ENCODE peak calls at places on chromosome 7, in ten cellular contexts. G is pancreas; A is mesendoderm; B is uterus; K is Peyer's patch; P is CD4-positive, alpha-beta memory T cell; S is brain microvascular endothelial cell; L is fibroblast of lung; I is adrenal gland; Q is breast epithelium. N is an unnamed sample.

GRCh38 chr7:157673573-157673972 is 336.8 kb downstream of the DNAJB6 start:
- DNase-seq in L (no peak), S (no peak), B (no peak), Q (no peak), I (no peak), P (no peak), G (no peak), K (peak), A (no peak), N (peak)

GRCh38 chr7:32761451-32762320 is 129.9 kb downstream of the KBTBD2 start:
- DNase-seq in I (no peak), P (no peak), Q (no peak), A (peak), L (no peak), B (no peak), K (no peak), S (no peak), G (no peak), N (peak)

GRCh38 chr7:134547738-134548054 is 1.2 kb upstream of the AKR1B15 start:
- DNase-seq in Q (peak), B (peak), G (peak), A (peak), P (no peak), I (peak), L (peak), S (peak), K (peak), N (no peak)

GRCh38 chr7:106621393-106622132 is 39.4 kb downstream of the CCDC71L start:
- DNase-seq in P (no peak), B (no peak), I (no peak), K (no peak), S (no peak), A (no peak), G (no peak), L (no peak), Q (no peak), N (no peak)

GRCh38 chr7:50473531-50473930 is 23.4 kb upstream of the FIGNL1 start:
- DNase-seq in L (no peak), A (no peak), G (no peak), B (no peak), K (no peak), I (no peak), S (no peak), Q (no peak), P (no peak), N (no peak)

GRCh38 chr7:21507627-21508343 is 35.1 kb upstream of the DNAH11 start:
- DNase-seq in L (peak), S (peak), K (peak), P (peak), Q (no peak), B (no peak), I (peak), A (peak), G (peak), N (peak)

GRCh38 chr7:155728116-155728515 is 83.7 kb downstream of the RBM33 start:
- DNase-seq in P (no peak), A (no peak), L (no peak), B (no peak), I (no peak), S (no peak), K (no peak), Q (no peak), G (peak), N (no peak)

GRCh38 chr7:149559711-149560110 is 62.1 kb upstream of the ZNF746 start:
- DNase-seq in S (peak), A (no peak), P (no peak), B (no peak), K (no peak), I (no peak), G (no peak), L (peak), Q (no peak), N (no peak)

GRCh38 chr7:116630932-116631449 is 41.0 kb upstream of the MET start:
- DNase-seq in A (peak), P (no peak), I (peak), S (peak), G (peak), K (peak), B (no peak), L (peak), Q (peak), N (peak)

GRCh38 chr7:149427096-149427680 is 33.7 kb downstream of the ZNF777 start:
- DNase-seq in K (no peak), S (no peak), A (peak), G (no peak), P (no peak), I (peak), Q (no peak), B (no peak), L (no peak), N (no peak)

GRCh38 chr7:56537477-56537876 is 421.3 kb upstream of the NUPR2 start:
- DNase-seq in K (no peak), L (no peak), S (no peak), B (no peak), Q (no peak), I (no peak), P (no peak), A (no peak), G (no peak), N (no peak)

GRCh38 chr7:74272305-74273038 is 16.7 kb upstream of the CLIP2 start:
- DNase-seq in L (peak), S (peak), I (peak), G (peak), P (no peak), B (peak), Q (no peak), K (peak), A (peak), N (peak)

GRCh38 chr7:156881676-156882075 is 11.3 kb downstream of the LMBR1 start:
- DNase-seq in B (no peak), P (no peak), A (no peak), Q (no peak), S (no peak), G (no peak), I (no peak), L (no peak), K (no peak), N (no peak)

GRCh38 chr7:40694041-40694809 is 559.4 kb downstream of the SUGCT start:
- DNase-seq in Q (no peak), L (no peak), B (no peak), K (no peak), P (no peak), G (no peak), I (no peak), A (no peak), S (no peak), N (no peak)

GRCh38 chr7:27031289-27032172 is 64.3 kb downstream of the HOXA1 start:
- DNase-seq in P (peak), S (peak), K (no peak), Q (no peak), I (no peak), G (no peak), A (no peak), B (no peak), L (peak), N (no peak)

GRCh38 chr7:23811540-23811939 is 101.5 kb downstream of the STK31 start:
- DNase-seq in Q (no peak), P (no peak), B (no peak), I (no peak), A (peak), K (no peak), L (no peak), S (no peak), G (no peak), N (no peak)

GRCh38 chr7:17599733-17600685 is 301.6 kb downstream of the AHR start:
- DNase-seq in I (no peak), K (no peak), B (no peak), A (no peak), S (peak), G (no peak), P (no peak), L (peak), Q (no peak), N (no peak)

GRCh38 chr7:95861041-95861440 is 88.7 kb downstream of the DYNC1I1 start:
- DNase-seq in K (no peak), I (no peak), G (no peak), P (no peak), L (no peak), A (no peak), B (no peak), S (no peak), Q (no peak), N (no peak)

GRCh38 chr7:131501422-131501821 is 55.0 kb downstream of the PODXL start:
- DNase-seq in Q (no peak), L (peak), G (no peak), B (no peak), S (peak), K (no peak), P (peak), A (no peak), I (no peak), N (no peak)

GRCh38 chr7:25775999-25776736 is 375.8 kb upstream of the NFE2L3 start:
- DNase-seq in P (no peak), I (no peak), B (no peak), K (no peak), G (no peak), S (no peak), Q (no peak), A (no peak), L (no peak), N (no peak)

GRCh38 chr7:157389951-157390730 is 53.3 kb downstream of the DNAJB6 start:
- DNase-seq in I (no peak), L (peak), B (no peak), K (peak), Q (no peak), G (no peak), A (no peak), P (peak), S (peak), N (no peak)

GRCh38 chr7:33821970-33822369 is 83.4 kb upstream of the BMPER start:
- DNase-seq in S (no peak), P (no peak), L (no peak), I (no peak), B (no peak), G (no peak), A (no peak), K (no peak), Q (no peak), N (no peak)

GRCh38 chr7:101819913-101820522 is 2.6 kb downstream of the CUX1 start:
- DNase-seq in A (no peak), G (no peak), L (no peak), K (no peak), S (no peak), Q (no peak), P (no peak), I (no peak), B (no peak), N (no peak)

GRCh38 chr7:127474457-127474856 is 81.9 kb upstream of the ZNF800 start:
- DNase-seq in P (no peak), G (no peak), A (peak), K (no peak), I (no peak), L (no peak), Q (no peak), B (no peak), S (no peak), N (no peak)

GRCh38 chr7:7554647-7555575 is 11.8 kb upstream of the MIOS start:
- DNase-seq in A (no peak), K (no peak), B (no peak), L (no peak), P (no peak), I (no peak), G (no peak), S (no peak), Q (no peak), N (no peak)

GRCh38 chr7:47044620-47045019 is 537.3 kb downstream of the TNS3 start:
- DNase-seq in B (no peak), S (no peak), A (no peak), I (no peak), L (no peak), Q (no peak), G (no peak), K (no peak), P (no peak), N (no peak)
- H3K27ac ChIP-seq in B (no peak), S (no peak), A (no peak), I (no peak), L (no peak), Q (no peak), G (no peak), K (no peak), P (no peak), N (no peak)

GRCh38 chr7:2241580-2242540 is at the start of the genes MRM2 and NUDT1:
- DNase-seq in B (peak), A (peak), I (peak), P (peak), K (peak), Q (peak), S (peak), L (peak), G (peak), N (peak)
- H3K27ac ChIP-seq in B (peak), A (no peak), I (no peak), P (peak), K (peak), Q (peak), S (peak), L (peak), G (no peak), N (no peak)

GRCh38 chr7:151077705-151078232 is 2.8 kb downstream of the FASTK start:
- DNase-seq in G (peak), Q (no peak), P (no peak), A (no peak), K (no peak), S (no peak), B (no peak), L (no peak), I (no peak), N (no peak)

GRCh38 chr7:151078233-151079040 is 2.2 kb downstream of the FASTK start:
- DNase-seq in S (no peak), A (peak), P (no peak), Q (no peak), K (no peak), I (no peak), L (no peak), G (no peak), B (no peak), N (peak)

GRCh38 chr7:151075662-151075971 is 5.0 kb downstream of the FASTK start:
- DNase-seq in I (no peak), L (no peak), A (no peak), S (no peak), P (no peak), Q (no peak), K (no peak), G (no peak), B (no peak), N (no peak)

GRCh38 chr7:151075978-151076426 is 4.6 kb downstream of the FASTK start:
- DNase-seq in P (no peak), I (no peak), S (no peak), G (no peak), L (no peak), A (no peak), B (no peak), K (no peak), Q (no peak), N (no peak)

DNA sequence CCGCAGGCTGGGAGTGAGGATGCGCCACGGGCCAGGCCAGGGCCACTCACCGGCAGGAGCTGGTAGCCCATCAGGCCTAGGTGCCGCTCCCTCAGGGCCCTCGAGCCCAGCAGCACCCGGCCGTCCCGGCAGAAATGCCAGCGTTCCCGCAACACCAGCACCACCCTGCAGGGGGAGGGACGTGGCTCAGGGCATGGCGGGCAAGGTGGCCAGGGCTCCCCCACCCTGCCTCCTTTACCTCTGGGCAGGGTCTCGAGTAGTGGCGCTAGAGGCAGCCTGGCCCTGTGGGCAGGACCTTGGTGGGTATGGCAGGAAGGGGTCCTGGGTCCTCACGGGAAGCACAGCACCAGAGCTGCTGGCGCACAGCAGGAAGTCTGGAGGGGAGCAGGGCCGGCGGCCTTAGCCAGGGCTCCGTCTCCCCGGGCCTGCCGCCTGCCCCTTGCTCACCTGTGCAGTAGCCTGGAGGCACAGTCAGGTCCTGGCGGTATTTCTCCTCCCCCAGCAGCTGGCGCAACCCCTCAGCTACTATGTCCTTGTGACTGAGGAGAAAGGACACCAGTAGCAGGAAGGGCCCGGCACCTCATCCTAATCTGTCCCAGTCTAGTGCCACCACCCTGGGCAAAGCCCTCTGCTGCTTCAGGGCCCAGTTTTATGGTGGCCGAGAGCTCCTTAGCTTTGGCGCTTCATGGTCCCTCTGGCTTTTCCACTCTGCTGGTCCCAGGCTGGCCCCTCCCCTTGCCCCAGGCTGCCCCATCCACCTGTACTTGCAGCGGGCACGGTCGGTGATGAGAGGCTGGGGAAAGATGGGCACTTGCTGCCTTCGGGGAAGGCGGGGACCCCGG is 3.5 kb downstream of the FASTK start:
- DNase-seq in G (no peak), P (no peak), B (no peak), K (no peak), A (peak), I (no peak), L (no peak), S (no peak), Q (no peak), N (peak)
- H3K27ac ChIP-seq in G (no peak), P (no peak), B (no peak), K (no peak), A (no peak), I (no peak), L (no peak), S (no peak), Q (peak), N (no peak)

DNA sequence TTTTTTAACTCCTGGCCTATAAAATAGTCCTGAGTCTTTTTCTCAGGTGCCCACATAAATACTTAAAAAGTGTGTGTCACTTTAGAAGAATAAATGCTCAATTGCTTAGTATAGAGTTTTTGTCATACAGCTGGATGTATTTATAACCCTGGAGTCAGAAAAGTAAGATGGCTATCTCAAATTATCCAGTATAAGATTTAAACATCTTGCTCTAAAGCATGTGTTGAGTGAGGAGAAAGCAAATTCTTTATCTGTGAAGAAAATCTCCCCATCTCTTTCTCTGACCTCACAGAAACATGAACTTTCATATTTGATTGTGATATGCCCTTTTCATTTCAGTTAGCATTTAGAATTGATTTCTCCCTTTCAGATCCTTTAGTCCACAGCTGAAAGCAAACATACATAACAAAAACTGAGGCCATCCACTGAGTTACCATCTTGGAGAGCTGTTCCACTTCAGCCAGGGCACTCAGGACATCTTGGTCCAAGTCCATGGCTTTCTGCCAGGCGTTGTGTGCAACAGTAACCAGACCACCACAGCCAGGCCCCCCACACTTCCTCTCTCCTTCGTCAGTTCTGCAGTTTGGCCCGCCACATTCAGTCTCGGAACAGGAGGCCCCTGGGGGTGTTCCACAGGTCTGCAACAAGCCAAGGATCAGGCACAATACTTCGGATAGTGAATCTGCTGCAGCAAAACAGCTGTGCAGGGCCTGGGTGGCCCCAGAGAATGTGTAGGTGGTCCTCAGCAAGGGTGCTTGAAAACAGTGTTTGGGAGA is 40.9 kb downstream of the DLD start:
- DNase-seq in G (no peak), S (no peak), L (no peak), P (no peak), A (no peak), K (no peak), Q (no peak), B (no peak), I (no peak), N (peak)
- H3K27ac ChIP-seq in G (no peak), S (no peak), L (no peak), P (no peak), A (peak), K (no peak), Q (peak), B (peak), I (no peak), N (no peak)

GRCh38 chr7:1531979-1532455 is 1.5 kb downstream of the MAFK start:
- DNase-seq in A (no peak), L (no peak), K (no peak), B (no peak), S (no peak), P (no peak), I (peak), G (peak), Q (no peak), N (no peak)

GRCh38 chr7:1530946-1531262 is 402 bp downstream of the MAFK start:
- DNase-seq in B (no peak), S (no peak), I (no peak), Q (no peak), P (no peak), K (no peak), L (no peak), A (no peak), G (no peak), N (no peak)

GRCh38 chr7:1532456-1533254 is 2.2 kb downstream of the MAFK start:
- DNase-seq in S (peak), Q (peak), B (peak), L (peak), G (peak), A (no peak), I (peak), K (peak), P (peak), N (peak)

GRCh38 chr7:1533255-1533568 is 2.7 kb downstream of the MAFK start:
- DNase-seq in Q (no peak), S (no peak), A (no peak), K (no peak), I (no peak), P (no peak), L (no peak), G (peak), B (no peak), N (no peak)

DNA sequence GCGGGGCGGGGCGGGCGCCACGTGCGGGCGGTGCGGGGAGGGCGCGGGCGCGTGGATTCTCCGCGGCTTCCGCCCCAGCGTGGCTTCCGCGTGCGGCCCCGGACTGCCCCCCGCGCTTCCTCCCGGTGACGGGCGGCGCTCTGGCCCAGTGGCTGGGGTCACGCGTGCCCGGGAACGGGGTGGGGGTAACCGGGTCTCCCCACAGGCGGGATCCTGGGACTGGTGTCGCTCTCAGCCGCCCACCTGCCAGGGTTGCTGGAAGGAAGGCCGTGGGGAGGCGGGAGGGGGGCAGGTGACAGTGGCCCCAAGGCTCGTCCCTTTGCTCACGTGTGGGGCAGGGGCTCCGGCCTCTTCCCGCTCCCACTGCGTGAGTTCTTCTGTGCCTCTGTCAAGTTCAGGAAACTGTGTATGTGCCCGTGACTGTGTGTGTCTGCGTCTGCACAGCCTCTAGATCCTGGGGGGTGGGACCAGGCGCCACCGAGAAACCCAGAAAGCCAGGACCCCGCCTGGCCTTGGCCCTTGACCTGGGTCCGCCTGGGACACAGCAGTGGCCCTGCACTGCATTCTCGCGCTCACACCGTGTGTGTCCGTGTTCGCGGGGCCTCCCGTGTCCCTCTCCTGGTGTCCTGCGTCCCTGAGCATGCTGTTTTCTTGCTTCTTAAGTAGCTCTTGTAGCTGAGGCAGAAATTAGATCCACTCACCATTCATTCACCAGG is 919 bp downstream of the MAFK start:
- DNase-seq in A (no peak), S (no peak), K (peak), P (peak), L (no peak), G (peak), Q (peak), B (peak), I (peak), N (no peak)
- H3K27ac ChIP-seq in A (no peak), S (peak), K (peak), P (peak), L (peak), G (peak), Q (peak), B (peak), I (peak), N (no peak)

GRCh38 chr7:28346256-28346655 is 66.1 kb upstream of the CREB5 start:
- DNase-seq in L (no peak), K (no peak), B (no peak), P (no peak), G (no peak), Q (no peak), A (no peak), S (no peak), I (no peak), N (no peak)
- H3K27ac ChIP-seq in L (peak), K (no peak), B (no peak), P (no peak), G (no peak), Q (peak), A (no peak), S (no peak), I (no peak), N (no peak)